ENCODE peak calls at places on chromosomes 2 and 18, in five cellular contexts. One of them, this sample, is unnamed.

GRCh38 chr18:57559311-57559710 is 27.2 kb downstream of the FECH start:
- DNase-seq in right lobe of liver: no peak
- DNase-seq in fibroblast of lung: no peak
- DNase-seq in astrocyte of the spinal cord: no peak
- DNase-seq in AG04450: no peak
- DNase-seq in this sample: no peak

GRCh38 chr2:127047054-127047453 is 59.9 kb downstream of the BIN1 start:
- DNase-seq in right lobe of liver: no peak
- DNase-seq in fibroblast of lung: no peak
- DNase-seq in astrocyte of the spinal cord: no peak
- DNase-seq in AG04450: no peak
- DNase-seq in this sample: no peak

GRCh38 chr2:240287011-240287410 is 146.6 kb upstream of the OTOS start:
- DNase-seq in right lobe of liver: no peak
- DNase-seq in fibroblast of lung: no peak
- DNase-seq in astrocyte of the spinal cord: no peak
- DNase-seq in AG04450: no peak
- DNase-seq in this sample: no peak

GRCh38 chr2:162011718-162012564 is 62.1 kb downstream of the DPP4 start:
- DNase-seq in right lobe of liver: no peak
- DNase-seq in fibroblast of lung: no peak
- DNase-seq in astrocyte of the spinal cord: no peak
- DNase-seq in AG04450: no peak
- DNase-seq in this sample: no peak

GRCh38 chr2:98009887-98010760 is 14.4 kb upstream of the TMEM131 start:
- DNase-seq in right lobe of liver: no peak
- DNase-seq in fibroblast of lung: no peak
- DNase-seq in astrocyte of the spinal cord: no peak
- DNase-seq in AG04450: no peak
- DNase-seq in this sample: peak; percentile 26

GRCh38 chr18:32441536-32441935 is 29.1 kb downstream of the GAREM1 start:
- DNase-seq in right lobe of liver: no peak
- DNase-seq in fibroblast of lung: peak; percentile 66
- DNase-seq in astrocyte of the spinal cord: peak; percentile 68
- DNase-seq in AG04450: no peak
- DNase-seq in this sample: no peak

GRCh38 chr2:5560981-5561380 is 131.2 kb upstream of the SOX11 start:
- DNase-seq in right lobe of liver: no peak
- DNase-seq in fibroblast of lung: peak; percentile 96
- DNase-seq in astrocyte of the spinal cord: peak; percentile 93
- DNase-seq in AG04450: peak; percentile 55
- DNase-seq in this sample: peak; percentile 88

GRCh38 chr2:163155279-163155883 is 316.8 kb upstream of the KCNH7 start:
- DNase-seq in right lobe of liver: no peak
- DNase-seq in fibroblast of lung: peak; percentile 32
- DNase-seq in astrocyte of the spinal cord: peak; percentile 55
- DNase-seq in AG04450: no peak
- DNase-seq in this sample: no peak

GRCh38 chr2:85846411-85846810 is 42.4 kb downstream of the ST3GAL5 start:
- DNase-seq in right lobe of liver: no peak
- DNase-seq in fibroblast of lung: peak; percentile 80
- DNase-seq in astrocyte of the spinal cord: peak; percentile 61
- DNase-seq in AG04450: peak; percentile 36
- DNase-seq in this sample: peak; percentile 73

GRCh38 chr18:58542426-58543159 is 86.3 kb downstream of the ALPK2 start:
- DNase-seq in right lobe of liver: no peak
- DNase-seq in fibroblast of lung: no peak
- DNase-seq in astrocyte of the spinal cord: no peak
- DNase-seq in AG04450: no peak
- DNase-seq in this sample: no peak

GRCh38 chr2:197079414-197079813 is 152.9 kb upstream of the PGAP1 start:
- DNase-seq in right lobe of liver: no peak
- DNase-seq in fibroblast of lung: peak; percentile 77
- DNase-seq in astrocyte of the spinal cord: peak; percentile 52
- DNase-seq in AG04450: no peak
- DNase-seq in this sample: no peak

GRCh38 chr2:168188011-168188410 is 59.4 kb downstream of the STK39 start:
- DNase-seq in right lobe of liver: no peak
- DNase-seq in fibroblast of lung: no peak
- DNase-seq in astrocyte of the spinal cord: no peak
- DNase-seq in AG04450: no peak
- DNase-seq in this sample: no peak

GRCh38 chr2:120741514-120742448 is 6.1 kb downstream of the GLI2 start:
- DNase-seq in right lobe of liver: no peak
- DNase-seq in fibroblast of lung: no peak
- DNase-seq in astrocyte of the spinal cord: no peak
- DNase-seq in AG04450: no peak
- DNase-seq in this sample: no peak

GRCh38 chr2:121017411-121017810 is 267.6 kb downstream of the TFCP2L1 start:
- DNase-seq in right lobe of liver: no peak
- DNase-seq in fibroblast of lung: no peak
- DNase-seq in astrocyte of the spinal cord: no peak
- DNase-seq in AG04450: no peak
- DNase-seq in this sample: no peak

GRCh38 chr2:234289789-234290188 is 207.1 kb downstream of the ARL4C start:
- DNase-seq in right lobe of liver: no peak
- DNase-seq in fibroblast of lung: peak; percentile 86
- DNase-seq in astrocyte of the spinal cord: peak; percentile 89
- DNase-seq in AG04450: peak; percentile 73
- DNase-seq in this sample: peak; percentile 93

GRCh38 chr18:60732146-60732545 is 359.6 kb upstream of the MC4R start:
- DNase-seq in right lobe of liver: no peak
- DNase-seq in fibroblast of lung: no peak
- DNase-seq in astrocyte of the spinal cord: no peak
- DNase-seq in AG04450: no peak
- DNase-seq in this sample: no peak

DNA sequence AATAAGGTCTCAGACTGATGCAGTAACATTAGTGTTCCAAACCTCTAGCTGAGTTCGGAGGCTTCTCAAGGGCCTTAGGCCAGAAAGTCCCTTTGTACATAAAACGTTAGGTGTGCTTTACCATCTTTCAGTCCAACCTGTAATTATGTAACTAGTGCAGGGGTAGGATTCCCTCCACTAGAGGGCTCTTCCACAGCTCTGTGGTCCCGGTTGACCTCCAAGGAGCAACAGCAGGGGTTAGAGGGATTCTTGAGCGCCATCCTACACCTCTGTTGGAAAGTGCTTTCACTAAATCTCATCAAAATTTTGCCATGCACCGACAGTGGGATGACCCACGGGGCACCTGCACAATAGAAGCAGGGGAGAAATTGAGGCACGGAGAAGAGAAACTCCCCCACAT is 155.8 kb upstream of the LRP1B start:
- DNase-seq in right lobe of liver: no peak
- DNase-seq in fibroblast of lung: no peak
- DNase-seq in astrocyte of the spinal cord: no peak
- DNase-seq in AG04450: no peak
- DNase-seq in this sample: no peak
- TF ChIP-seq CTCF in right lobe of liver: peak; percentile 58
- TF ChIP-seq CTCF in fibroblast of lung: no peak
- TF ChIP-seq CTCF in astrocyte of the spinal cord: peak; percentile 36
- TF ChIP-seq CTCF in AG04450: peak; percentile 40
- TF ChIP-seq CTCF in this sample: peak; percentile 49

DNA sequence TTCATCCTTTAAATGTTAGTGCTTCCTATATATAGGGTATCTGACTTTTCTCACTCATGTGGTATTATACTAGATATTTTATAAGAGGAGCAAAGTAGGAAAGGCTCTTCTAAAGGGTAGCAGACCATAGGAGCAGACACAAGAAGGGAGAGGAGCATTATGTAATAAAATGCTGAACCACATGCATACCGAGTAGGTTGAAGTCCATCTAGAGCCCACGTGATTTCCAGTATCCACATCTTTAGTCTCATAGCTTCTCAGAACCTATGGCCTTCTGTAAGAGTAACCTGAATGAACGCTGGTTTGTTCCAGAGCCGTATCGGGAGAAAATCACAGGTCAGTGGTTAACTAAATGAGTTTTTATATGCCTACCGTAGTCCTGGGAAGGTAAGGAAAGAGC is 85.9 kb downstream of the MAP3K20 start:
- DNase-seq in right lobe of liver: no peak
- DNase-seq in fibroblast of lung: no peak
- DNase-seq in astrocyte of the spinal cord: no peak
- DNase-seq in AG04450: no peak
- DNase-seq in this sample: no peak
- H3K4me3 ChIP-seq in right lobe of liver: no peak overlapping the region
- H3K4me3 ChIP-seq in fibroblast of lung: no peak overlapping the region
- H3K4me3 ChIP-seq in astrocyte of the spinal cord: no peak overlapping the region
- H3K4me3 ChIP-seq in AG04450: no peak overlapping the region
- H3K4me3 ChIP-seq in this sample: no peak overlapping the region

GRCh38 chr2:146821836-146822316 is 1023.0 kb upstream of the ACVR2A start:
- DNase-seq in right lobe of liver: no peak
- DNase-seq in fibroblast of lung: peak; percentile 78
- DNase-seq in astrocyte of the spinal cord: peak; percentile 85
- DNase-seq in AG04450: no peak
- DNase-seq in this sample: peak; percentile 71
- TF ChIP-seq CTCF in right lobe of liver: no peak
- TF ChIP-seq CTCF in fibroblast of lung: peak; percentile 37
- TF ChIP-seq CTCF in astrocyte of the spinal cord: peak; percentile 4
- TF ChIP-seq CTCF in AG04450: peak; percentile 8
- TF ChIP-seq CTCF in this sample: peak; percentile 44

GRCh38 chr2:24493713-24494112 is 2.7 kb downstream of the NCOA1 start:
- DNase-seq in right lobe of liver: no peak
- DNase-seq in fibroblast of lung: no peak
- DNase-seq in astrocyte of the spinal cord: no peak
- DNase-seq in AG04450: no peak
- DNase-seq in this sample: no peak
- H3K4me3 ChIP-seq in right lobe of liver: no peak overlapping the region
- H3K4me3 ChIP-seq in fibroblast of lung: peak overlapping the region; percentile 77
- H3K4me3 ChIP-seq in astrocyte of the spinal cord: no peak overlapping the region
- H3K4me3 ChIP-seq in AG04450: no peak overlapping the region
- H3K4me3 ChIP-seq in this sample: no peak overlapping the region

GRCh38 chr2:229921892-229922448 is at the start of gene TRIP12:
- DNase-seq in right lobe of liver: peak; percentile 96
- DNase-seq in fibroblast of lung: peak; percentile 99
- DNase-seq in astrocyte of the spinal cord: peak; percentile 99
- DNase-seq in AG04450: peak; percentile 97
- DNase-seq in this sample: peak; percentile 95

GRCh38 chr2:229921101-229921891 is 513 bp downstream of the TRIP12 start:
- DNase-seq in right lobe of liver: peak; percentile 76
- DNase-seq in fibroblast of lung: peak; percentile 42
- DNase-seq in astrocyte of the spinal cord: peak; percentile 42
- DNase-seq in AG04450: no peak
- DNase-seq in this sample: peak; percentile 25

GRCh38 chr2:229914182-229914581 is 7.6 kb downstream of the TRIP12 start:
- DNase-seq in right lobe of liver: no peak
- DNase-seq in fibroblast of lung: no peak
- DNase-seq in astrocyte of the spinal cord: no peak
- DNase-seq in AG04450: no peak
- DNase-seq in this sample: no peak

GRCh38 chr2:229920011-229920781 is 1.6 kb downstream of the TRIP12 start:
- DNase-seq in right lobe of liver: no peak
- DNase-seq in fibroblast of lung: peak; percentile 21
- DNase-seq in astrocyte of the spinal cord: peak; percentile 37
- DNase-seq in AG04450: no peak
- DNase-seq in this sample: no peak

GRCh38 chr2:229917793-229918192 is 4.0 kb downstream of the TRIP12 start:
- DNase-seq in right lobe of liver: no peak
- DNase-seq in fibroblast of lung: no peak
- DNase-seq in astrocyte of the spinal cord: no peak
- DNase-seq in AG04450: no peak
- DNase-seq in this sample: no peak
- TF ChIP-seq CTCF in right lobe of liver: no peak
- TF ChIP-seq CTCF in fibroblast of lung: no peak
- TF ChIP-seq CTCF in astrocyte of the spinal cord: no peak
- TF ChIP-seq CTCF in AG04450: no peak
- TF ChIP-seq CTCF in this sample: no peak

DNA sequence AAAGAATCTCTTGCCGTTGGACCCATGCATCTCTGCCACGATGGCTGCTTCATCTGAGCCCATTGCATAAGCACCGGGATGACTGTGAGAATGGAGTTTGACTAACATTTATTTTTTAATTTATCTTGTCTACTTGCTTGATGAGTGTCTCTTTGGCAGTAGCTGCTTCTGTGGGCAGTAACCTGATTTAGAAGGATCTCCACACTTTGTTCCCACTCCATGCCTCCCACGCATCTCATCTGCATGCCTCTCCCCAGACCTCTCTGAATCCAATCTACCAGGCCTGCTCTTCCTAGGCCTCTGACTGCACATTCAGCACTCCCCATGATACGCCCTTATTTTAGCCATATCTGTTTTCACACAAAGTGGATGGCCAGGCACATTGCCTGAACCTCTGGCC is 23.7 kb upstream of the TMX3 start:
- DNase-seq in right lobe of liver: no peak
- DNase-seq in fibroblast of lung: no peak
- DNase-seq in astrocyte of the spinal cord: no peak
- DNase-seq in AG04450: no peak
- DNase-seq in this sample: no peak
- H3K4me3 ChIP-seq in right lobe of liver: no peak overlapping the region
- H3K4me3 ChIP-seq in fibroblast of lung: no peak overlapping the region
- H3K4me3 ChIP-seq in astrocyte of the spinal cord: no peak overlapping the region
- H3K4me3 ChIP-seq in AG04450: no peak overlapping the region
- H3K4me3 ChIP-seq in this sample: no peak overlapping the region

GRCh38 chr2:45712538-45712937 is 61.1 kb downstream of the PRKCE start:
- DNase-seq in right lobe of liver: no peak
- DNase-seq in fibroblast of lung: no peak
- DNase-seq in astrocyte of the spinal cord: no peak
- DNase-seq in AG04450: no peak
- DNase-seq in this sample: no peak
- TF ChIP-seq CTCF in right lobe of liver: no peak
- TF ChIP-seq CTCF in fibroblast of lung: no peak
- TF ChIP-seq CTCF in astrocyte of the spinal cord: no peak
- TF ChIP-seq CTCF in AG04450: no peak
- TF ChIP-seq CTCF in this sample: peak; percentile 14

GRCh38 chr18:79625195-79625923 is 54.2 kb upstream of the CTDP1 start:
- DNase-seq in right lobe of liver: peak; percentile 18
- DNase-seq in fibroblast of lung: no peak
- DNase-seq in astrocyte of the spinal cord: no peak
- DNase-seq in AG04450: no peak
- DNase-seq in this sample: no peak
- H3K4me3 ChIP-seq in right lobe of liver: no peak overlapping the region
- H3K4me3 ChIP-seq in fibroblast of lung: no peak overlapping the region
- H3K4me3 ChIP-seq in astrocyte of the spinal cord: no peak overlapping the region
- H3K4me3 ChIP-seq in AG04450: no peak overlapping the region
- H3K4me3 ChIP-seq in this sample: no peak overlapping the region

DNA sequence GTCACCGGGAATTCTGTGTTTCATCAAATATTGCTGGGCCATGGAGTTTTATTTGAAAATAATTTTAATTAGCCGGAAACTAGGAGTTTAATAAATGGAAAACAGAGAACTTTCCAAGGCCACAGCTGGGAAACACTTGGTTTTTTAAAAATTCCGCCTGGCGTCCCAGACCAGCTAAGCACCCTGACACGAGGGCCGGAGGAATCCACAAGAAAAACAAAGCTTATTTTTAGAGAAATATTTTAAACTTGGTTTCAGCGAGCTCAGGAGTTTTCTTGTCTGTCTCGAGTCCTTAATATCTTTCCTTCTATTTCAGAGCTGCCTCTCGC is 8.2 kb downstream of the ZFP36L2 start:
- DNase-seq in right lobe of liver: no peak
- DNase-seq in fibroblast of lung: peak; percentile 40
- DNase-seq in astrocyte of the spinal cord: peak; percentile 55
- DNase-seq in AG04450: no peak
- DNase-seq in this sample: peak; percentile 37
- TF ChIP-seq CTCF in right lobe of liver: no peak
- TF ChIP-seq CTCF in fibroblast of lung: no peak
- TF ChIP-seq CTCF in astrocyte of the spinal cord: no peak
- TF ChIP-seq CTCF in AG04450: peak; percentile 44
- TF ChIP-seq CTCF in this sample: peak; percentile 28

This sample was measured in brain microvascular endothelial cell.